ENCODE peak calls at places on chromosomes 4 and X, in five cellular contexts. One of them, this sample, is unnamed.

GRCh38 chr4:144374065-144374464 is 233.5 kb upstream of the GYPA start:
- DNase-seq in Ammon's horn: no peak
- DNase-seq in GM03348: no peak
- DNase-seq in NCI-H187: no peak
- DNase-seq in activated T-cell treated with anti-CD3 and anti-CD28 coated beads for 48 hours: no peak
- DNase-seq in this sample: no peak

GRCh38 chr4:153518637-153519384 is 52.7 kb downstream of the TMEM131L start:
- DNase-seq in Ammon's horn: no peak
- DNase-seq in GM03348: no peak
- DNase-seq in NCI-H187: no peak
- DNase-seq in activated T-cell treated with anti-CD3 and anti-CD28 coated beads for 48 hours: no peak
- DNase-seq in this sample: no peak

GRCh38 chr4:162985131-162985530 is 181.6 kb downstream of the NAF1 start:
- DNase-seq in Ammon's horn: no peak
- DNase-seq in GM03348: no peak
- DNase-seq in NCI-H187: no peak
- DNase-seq in activated T-cell treated with anti-CD3 and anti-CD28 coated beads for 48 hours: no peak
- DNase-seq in this sample: no peak

GRCh38 chr4:167934216-167934615 is 158.1 kb upstream of the ANXA10 start:
- DNase-seq in Ammon's horn: no peak
- DNase-seq in GM03348: no peak
- DNase-seq in NCI-H187: no peak
- DNase-seq in activated T-cell treated with anti-CD3 and anti-CD28 coated beads for 48 hours: no peak
- DNase-seq in this sample: no peak

GRCh38 chrX:16022580-16023170 is 100.7 kb upstream of the GRPR start:
- DNase-seq in Ammon's horn: no peak
- DNase-seq in GM03348: peak
- DNase-seq in NCI-H187: no peak
- DNase-seq in activated T-cell treated with anti-CD3 and anti-CD28 coated beads for 48 hours: no peak
- DNase-seq in this sample: no peak

GRCh38 chrX:13863326-13863725 is 46.4 kb upstream of the GPM6B start:
- DNase-seq in Ammon's horn: peak
- DNase-seq in GM03348: no peak
- DNase-seq in NCI-H187: no peak
- DNase-seq in activated T-cell treated with anti-CD3 and anti-CD28 coated beads for 48 hours: no peak
- DNase-seq in this sample: no peak

GRCh38 chr4:139050436-139050835 is 34.9 kb downstream of the NOCT start:
- DNase-seq in Ammon's horn: no peak
- DNase-seq in GM03348: peak
- DNase-seq in NCI-H187: no peak
- DNase-seq in activated T-cell treated with anti-CD3 and anti-CD28 coated beads for 48 hours: no peak
- DNase-seq in this sample: no peak

GRCh38 chr4:84792366-84793301 is 173.9 kb downstream of the WDFY3 start:
- DNase-seq in Ammon's horn: no peak
- DNase-seq in GM03348: peak
- DNase-seq in NCI-H187: no peak
- DNase-seq in activated T-cell treated with anti-CD3 and anti-CD28 coated beads for 48 hours: no peak
- DNase-seq in this sample: no peak

GRCh38 chrX:12610079-12610478 is 181.1 kb upstream of the PRPS2 start:
- DNase-seq in Ammon's horn: no peak
- DNase-seq in GM03348: peak
- DNase-seq in NCI-H187: no peak
- DNase-seq in activated T-cell treated with anti-CD3 and anti-CD28 coated beads for 48 hours: no peak
- DNase-seq in this sample: no peak

GRCh38 chrX:48911407-48912182 is at the start of gene SLC35A2:
- DNase-seq in Ammon's horn: peak
- DNase-seq in GM03348: peak
- DNase-seq in NCI-H187: peak
- DNase-seq in activated T-cell treated with anti-CD3 and anti-CD28 coated beads for 48 hours: peak
- DNase-seq in this sample: peak

GRCh38 chr4:110618091-110619000 is 4.5 kb downstream of the PITX2 start:
- DNase-seq in Ammon's horn: no peak
- DNase-seq in GM03348: no peak
- DNase-seq in NCI-H187: no peak
- DNase-seq in activated T-cell treated with anti-CD3 and anti-CD28 coated beads for 48 hours: no peak
- DNase-seq in this sample: peak

GRCh38 chrX:39874202-39874816 is 223.4 kb downstream of the BCOR start:
- DNase-seq in Ammon's horn: no peak
- DNase-seq in GM03348: no peak
- DNase-seq in NCI-H187: no peak
- DNase-seq in activated T-cell treated with anti-CD3 and anti-CD28 coated beads for 48 hours: peak
- DNase-seq in this sample: no peak

GRCh38 chr4:1031956-1032795 is 20.8 kb downstream of the FGFRL1 start:
- DNase-seq in Ammon's horn: no peak
- DNase-seq in GM03348: no peak
- DNase-seq in NCI-H187: no peak
- DNase-seq in activated T-cell treated with anti-CD3 and anti-CD28 coated beads for 48 hours: no peak
- DNase-seq in this sample: no peak

GRCh38 chr4:141427726-141428296 is 207.1 kb downstream of the ZNF330 start:
- DNase-seq in Ammon's horn: no peak
- DNase-seq in GM03348: no peak
- DNase-seq in NCI-H187: no peak
- DNase-seq in activated T-cell treated with anti-CD3 and anti-CD28 coated beads for 48 hours: no peak
- DNase-seq in this sample: no peak

GRCh38 chr4:113170115-113170817 is 120.8 kb downstream of the ANK2 start:
- DNase-seq in Ammon's horn: no peak
- DNase-seq in GM03348: no peak
- DNase-seq in NCI-H187: no peak
- DNase-seq in activated T-cell treated with anti-CD3 and anti-CD28 coated beads for 48 hours: no peak
- DNase-seq in this sample: no peak

GRCh38 chrX:77918568-77918967 is 8.1 kb downstream of the ATP7A start:
- DNase-seq in Ammon's horn: no peak
- DNase-seq in GM03348: peak
- DNase-seq in NCI-H187: no peak
- DNase-seq in activated T-cell treated with anti-CD3 and anti-CD28 coated beads for 48 hours: no peak
- DNase-seq in this sample: no peak

GRCh38 chrX:22399793-22400192 is 127.1 kb downstream of the CBLL2 start:
- DNase-seq in Ammon's horn: no peak
- DNase-seq in GM03348: no peak
- DNase-seq in NCI-H187: no peak
- DNase-seq in activated T-cell treated with anti-CD3 and anti-CD28 coated beads for 48 hours: no peak
- DNase-seq in this sample: no peak

GRCh38 chr4:40856836-40857362 is 107.1 kb downstream of the NSUN7 start:
- DNase-seq in Ammon's horn: peak
- DNase-seq in GM03348: peak
- DNase-seq in NCI-H187: peak
- DNase-seq in activated T-cell treated with anti-CD3 and anti-CD28 coated beads for 48 hours: peak
- DNase-seq in this sample: peak

GRCh38 chr4:14529653-14530052 is 472.6 kb upstream of the CPEB2 start:
- DNase-seq in Ammon's horn: no peak
- DNase-seq in GM03348: no peak
- DNase-seq in NCI-H187: no peak
- DNase-seq in activated T-cell treated with anti-CD3 and anti-CD28 coated beads for 48 hours: no peak
- DNase-seq in this sample: no peak

GRCh38 chr4:141810038-141810701 is 173.8 kb downstream of the IL15 start:
- DNase-seq in Ammon's horn: no peak
- DNase-seq in GM03348: no peak
- DNase-seq in NCI-H187: no peak
- DNase-seq in activated T-cell treated with anti-CD3 and anti-CD28 coated beads for 48 hours: no peak
- DNase-seq in this sample: no peak

GRCh38 chrX:72060196-72060974 is 71.3 kb downstream of the RTL5 start:
- DNase-seq in Ammon's horn: peak
- DNase-seq in GM03348: no peak
- DNase-seq in NCI-H187: no peak
- DNase-seq in activated T-cell treated with anti-CD3 and anti-CD28 coated beads for 48 hours: no peak
- DNase-seq in this sample: no peak

GRCh38 chr4:168273838-168274237 is 44.7 kb downstream of the DDX60 start:
- DNase-seq in Ammon's horn: no peak
- DNase-seq in GM03348: no peak
- DNase-seq in NCI-H187: no peak
- DNase-seq in activated T-cell treated with anti-CD3 and anti-CD28 coated beads for 48 hours: no peak
- DNase-seq in this sample: no peak

GRCh38 chrX:1717326-1717725 is 102.5 kb downstream of the ASMT start:
- DNase-seq in Ammon's horn: no peak
- DNase-seq in GM03348: no peak
- DNase-seq in NCI-H187: no peak
- DNase-seq in activated T-cell treated with anti-CD3 and anti-CD28 coated beads for 48 hours: no peak
- DNase-seq in this sample: no peak

GRCh38 chrX:39157796-39158195 is 356.5 kb downstream of the MID1IP1 start:
- DNase-seq in Ammon's horn: no peak
- DNase-seq in GM03348: peak
- DNase-seq in NCI-H187: no peak
- DNase-seq in activated T-cell treated with anti-CD3 and anti-CD28 coated beads for 48 hours: no peak
- DNase-seq in this sample: no peak

GRCh38 chrX:19836337-19836736 is 51.1 kb downstream of the SH3KBP1 start:
- DNase-seq in Ammon's horn: no peak
- DNase-seq in GM03348: no peak
- DNase-seq in NCI-H187: no peak
- DNase-seq in activated T-cell treated with anti-CD3 and anti-CD28 coated beads for 48 hours: no peak
- DNase-seq in this sample: no peak

GRCh38 chrX:3425031-3425430 is 78.6 kb upstream of the MXRA5 start:
- DNase-seq in Ammon's horn: no peak
- DNase-seq in GM03348: no peak
- DNase-seq in NCI-H187: no peak
- DNase-seq in activated T-cell treated with anti-CD3 and anti-CD28 coated beads for 48 hours: no peak
- DNase-seq in this sample: no peak

GRCh38 chr4:39865280-39865679 is 112.4 kb downstream of the PDS5A start:
- DNase-seq in Ammon's horn: no peak
- DNase-seq in GM03348: no peak
- DNase-seq in NCI-H187: no peak
- DNase-seq in activated T-cell treated with anti-CD3 and anti-CD28 coated beads for 48 hours: no peak
- DNase-seq in this sample: no peak

GRCh38 chrX:115892787-115893671 is 277.5 kb upstream of the AGTR2 start:
- DNase-seq in Ammon's horn: peak
- DNase-seq in GM03348: no peak
- DNase-seq in NCI-H187: peak
- DNase-seq in activated T-cell treated with anti-CD3 and anti-CD28 coated beads for 48 hours: no peak
- DNase-seq in this sample: peak

GRCh38 chr4:128364565-128364964 is 77.0 kb upstream of the PGRMC2 start:
- DNase-seq in Ammon's horn: no peak
- DNase-seq in GM03348: no peak
- DNase-seq in NCI-H187: no peak
- DNase-seq in activated T-cell treated with anti-CD3 and anti-CD28 coated beads for 48 hours: no peak
- DNase-seq in this sample: no peak

GRCh38 chrX:15254852-15255251 is 15.0 kb downstream of the ASB9 start:
- DNase-seq in Ammon's horn: no peak
- DNase-seq in GM03348: no peak
- DNase-seq in NCI-H187: no peak
- DNase-seq in activated T-cell treated with anti-CD3 and anti-CD28 coated beads for 48 hours: no peak
- DNase-seq in this sample: no peak

GRCh38 chr4:127776620-127777019 is 5.5 kb upstream of the HSPA4L start:
- DNase-seq in Ammon's horn: no peak
- DNase-seq in GM03348: no peak
- DNase-seq in NCI-H187: no peak
- DNase-seq in activated T-cell treated with anti-CD3 and anti-CD28 coated beads for 48 hours: no peak
- DNase-seq in this sample: no peak

GRCh38 chrX:9995855-9996339 is 28.7 kb downstream of the CLDN34 start:
- DNase-seq in Ammon's horn: peak
- DNase-seq in GM03348: peak
- DNase-seq in NCI-H187: no peak
- DNase-seq in activated T-cell treated with anti-CD3 and anti-CD28 coated beads for 48 hours: peak
- DNase-seq in this sample: peak

GRCh38 chr4:26558166-26558895 is 25.6 kb upstream of the TBC1D19 start:
- DNase-seq in Ammon's horn: no peak
- DNase-seq in GM03348: no peak
- DNase-seq in NCI-H187: no peak
- DNase-seq in activated T-cell treated with anti-CD3 and anti-CD28 coated beads for 48 hours: no peak
- DNase-seq in this sample: no peak

GRCh38 chr4:99885063-99885664 is 9.1 kb downstream of the LAMTOR3 start:
- DNase-seq in Ammon's horn: peak
- DNase-seq in GM03348: peak
- DNase-seq in NCI-H187: no peak
- DNase-seq in activated T-cell treated with anti-CD3 and anti-CD28 coated beads for 48 hours: no peak
- DNase-seq in this sample: no peak

GRCh38 chr4:13968723-13969122 is 341.2 kb upstream of the BOD1L1 start:
- DNase-seq in Ammon's horn: no peak
- DNase-seq in GM03348: no peak
- DNase-seq in NCI-H187: no peak
- DNase-seq in activated T-cell treated with anti-CD3 and anti-CD28 coated beads for 48 hours: no peak
- DNase-seq in this sample: no peak